ENCODE peak calls at places on chromosomes 7 and 10, in four cellular contexts. Q is substantia nigra, E is NCI-H82, I is T47D. K is an unnamed sample.

GRCh38 chr10:84076540-84077195 is 62.6 kb upstream of the GHITM start:
- DNase-seq in Q (no peak), E (peak; percentile 34), I (no peak), K (peak; percentile 68)

GRCh38 chr7:149569025-149569725 is 71.6 kb upstream of the ZNF746 start:
- DNase-seq in Q (no peak), E (no peak), I (no peak), K (peak; percentile 7)

GRCh38 chr7:66928388-66928787 is 7.4 kb downstream of the TMEM248 start:
- DNase-seq in Q (no peak), E (peak; percentile 40), I (no peak), K (no peak)

GRCh38 chr10:70695241-70696030 is 23.1 kb downstream of the ADAMTS14 start:
- DNase-seq in Q (no peak), E (no peak), I (no peak), K (no peak)

GRCh38 chr10:26627320-26627719 is 70.2 kb upstream of the PDSS1 start:
- DNase-seq in Q (no peak), E (peak; percentile 12), I (no peak), K (peak; percentile 76)

GRCh38 chr7:116772423-116772852 is 89.9 kb upstream of the CAPZA2 start:
- DNase-seq in Q (no peak), E (no peak), I (no peak), K (no peak)

GRCh38 chr7:148856035-148856881 is 27.8 kb downstream of the EZH2 start:
- DNase-seq in Q (no peak), E (peak; percentile 47), I (peak; percentile 11), K (peak; percentile 60)

GRCh38 chr10:72010234-72010992 is 46.2 kb downstream of the CHST3 start:
- DNase-seq in Q (no peak), E (no peak), I (no peak), K (no peak)

GRCh38 chr10:29022513-29022912 is 266.4 kb upstream of the LYZL1 start:
- DNase-seq in Q (no peak), E (no peak), I (peak; percentile 23), K (no peak)

GRCh38 chr7:151801782-151802468 is 75.0 kb downstream of the PRKAG2 start:
- DNase-seq in Q (no peak), E (no peak), I (no peak), K (no peak)

GRCh38 chr10:122249991-122250750 is 20.9 kb upstream of the BTBD16 start:
- DNase-seq in Q (no peak), E (no peak), I (no peak), K (no peak)

GRCh38 chr10:6748029-6748428 is 168.0 kb upstream of the PRKCQ start:
- DNase-seq in Q (no peak), E (no peak), I (no peak), K (no peak)

GRCh38 chr10:117360016-117360415 is 15.2 kb downstream of the PDZD8 start:
- DNase-seq in Q (no peak), E (no peak), I (no peak), K (no peak)

GRCh38 chr10:77267703-77268630 is 369.6 kb downstream of the KCNMA1 start:
- DNase-seq in Q (no peak), E (peak; percentile 27), I (no peak), K (no peak)

GRCh38 chr7:141949068-141949467 is 2.3 kb upstream of the CLEC5A start:
- DNase-seq in Q (no peak), E (no peak), I (no peak), K (no peak)

GRCh38 chr10:4198216-4198615 is 413.2 kb upstream of the KLF6 start:
- DNase-seq in Q (no peak), E (no peak), I (no peak), K (no peak)

GRCh38 chr10:80535671-80536360 is 1.9 kb upstream of the SH2D4B start:
- DNase-seq in Q (peak; percentile 33), E (no peak), I (peak; percentile 75), K (peak; percentile 82)

GRCh38 chr7:128135275-128136214 is 104.3 kb upstream of the LRRC4 start:
- DNase-seq in Q (no peak), E (peak; percentile 77), I (peak; percentile 63), K (peak; percentile 86)

GRCh38 chr10:132869621-132870020 is 72.7 kb downstream of the CFAP46 start:
- DNase-seq in Q (no peak), E (no peak), I (no peak), K (no peak)

GRCh38 chr10:43209651-43210141 is 57.2 kb downstream of the RASGEF1A start:
- DNase-seq in Q (no peak), E (no peak), I (no peak), K (no peak)

GRCh38 chr7:129101746-129102145 is 42.8 kb upstream of the TSPAN33 start:
- DNase-seq in Q (no peak), E (no peak), I (no peak), K (no peak)

GRCh38 chr7:111215550-111215949 is 124.6 kb downstream of the LRRN3 start:
- DNase-seq in Q (no peak), E (no peak), I (no peak), K (no peak)

GRCh38 chr7:94041529-94041928 is 37.4 kb upstream of the BET1 start:
- DNase-seq in Q (no peak), E (no peak), I (no peak), K (no peak)

GRCh38 chr7:128194533-128195282 is 46.4 kb upstream of the LEP start:
- DNase-seq in Q (no peak), E (no peak), I (no peak), K (no peak)

GRCh38 chr10:88114368-88114767 is 250.9 kb downstream of the PTEN start:
- DNase-seq in Q (no peak), E (peak; percentile 74), I (peak; percentile 70), K (peak; percentile 71)

GRCh38 chr7:21371371-21371770 is 56.5 kb upstream of the SP4 start:
- DNase-seq in Q (no peak), E (no peak), I (no peak), K (peak; percentile 46)

GRCh38 chr7:484365-485101 is 35.1 kb downstream of the PDGFA start:
- DNase-seq in Q (no peak), E (no peak), I (no peak), K (peak; percentile 57)

GRCh38 chr10:43287056-43288007 is 20.5 kb upstream of the RASGEF1A start:
- DNase-seq in Q (no peak), E (no peak), I (peak; percentile 82), K (peak; percentile 30)

GRCh38 chr10:128052696-128053095 is 73.5 kb downstream of the MKI67 start:
- DNase-seq in Q (no peak), E (no peak), I (no peak), K (no peak)